ENCODE peak calls at places on chromosome 7, in five cellular contexts. One of them, this sample, is unnamed.
A peak's percentile ranks its signal among the peaks of the same experiment; 100 is the strongest.

GRCh38 chr7:101118856-101119255 is 8.0 kb upstream of the SERPINE1 start:
- DNase-seq in PC-3: no peak
- DNase-seq in NCI-H2171: no peak
- DNase-seq in WERI-Rb-1: no peak
- DNase-seq in activated CD4-positive, CD25-positive, alpha-beta regulatory T cell: no peak
- DNase-seq in this sample: no peak

GRCh38 chr7:110685899-110686298 is 405.0 kb upstream of the LRRN3 start:
- DNase-seq in PC-3: no peak
- DNase-seq in NCI-H2171: no peak
- DNase-seq in WERI-Rb-1: no peak
- DNase-seq in activated CD4-positive, CD25-positive, alpha-beta regulatory T cell: no peak
- DNase-seq in this sample: no peak

GRCh38 chr7:39714447-39715091 is 91.2 kb downstream of the RALA start:
- DNase-seq in PC-3: no peak
- DNase-seq in NCI-H2171: no peak
- DNase-seq in WERI-Rb-1: no peak
- DNase-seq in activated CD4-positive, CD25-positive, alpha-beta regulatory T cell: no peak
- DNase-seq in this sample: no peak

GRCh38 chr7:44772867-44773266 is 23.6 kb upstream of the PPIA start:
- DNase-seq in PC-3: no peak
- DNase-seq in NCI-H2171: no peak
- DNase-seq in WERI-Rb-1: peak; percentile 30
- DNase-seq in activated CD4-positive, CD25-positive, alpha-beta regulatory T cell: no peak
- DNase-seq in this sample: no peak

GRCh38 chr7:66099232-66099550 is 15.5 kb upstream of the CRCP start:
- DNase-seq in PC-3: no peak
- DNase-seq in NCI-H2171: no peak
- DNase-seq in WERI-Rb-1: no peak
- DNase-seq in activated CD4-positive, CD25-positive, alpha-beta regulatory T cell: no peak
- DNase-seq in this sample: no peak

GRCh38 chr7:157021071-157021891 is 10.8 kb upstream of the MNX1 start:
- DNase-seq in PC-3: no peak
- DNase-seq in NCI-H2171: no peak
- DNase-seq in WERI-Rb-1: no peak
- DNase-seq in activated CD4-positive, CD25-positive, alpha-beta regulatory T cell: no peak
- DNase-seq in this sample: no peak

GRCh38 chr7:158157460-158157859 is 430.2 kb downstream of the PTPRN2 start:
- DNase-seq in PC-3: no peak
- DNase-seq in NCI-H2171: no peak
- DNase-seq in WERI-Rb-1: no peak
- DNase-seq in activated CD4-positive, CD25-positive, alpha-beta regulatory T cell: no peak
- DNase-seq in this sample: no peak

GRCh38 chr7:34357068-34357467 is 300.9 kb upstream of the NPSR1 start:
- DNase-seq in PC-3: peak; percentile 48
- DNase-seq in NCI-H2171: no peak
- DNase-seq in WERI-Rb-1: no peak
- DNase-seq in activated CD4-positive, CD25-positive, alpha-beta regulatory T cell: no peak
- DNase-seq in this sample: no peak

GRCh38 chr7:12069757-12070156 is 141.3 kb upstream of the TMEM106B start:
- DNase-seq in PC-3: peak; percentile 45
- DNase-seq in NCI-H2171: no peak
- DNase-seq in WERI-Rb-1: no peak
- DNase-seq in activated CD4-positive, CD25-positive, alpha-beta regulatory T cell: no peak
- DNase-seq in this sample: no peak

GRCh38 chr7:101631224-101631714 is 2.2 kb upstream of the MYL10 start:
- DNase-seq in PC-3: peak; percentile 74
- DNase-seq in NCI-H2171: no peak
- DNase-seq in WERI-Rb-1: no peak
- DNase-seq in activated CD4-positive, CD25-positive, alpha-beta regulatory T cell: no peak
- DNase-seq in this sample: peak; percentile 4

GRCh38 chr7:919114-919442 is 35.4 kb downstream of the ADAP1 start:
- DNase-seq in PC-3: no peak
- DNase-seq in NCI-H2171: no peak
- DNase-seq in WERI-Rb-1: no peak
- DNase-seq in activated CD4-positive, CD25-positive, alpha-beta regulatory T cell: no peak
- DNase-seq in this sample: no peak